ENCODE peak calls at places on chromosomes 12 and 14, in eight cellular contexts. One of them, this sample, is unnamed.

GRCh38 chr14:73254247-73255004 is 17.1 kb downstream of the PAPLN start:
- DNase-seq in neural progenitor cell: no peak
- DNase-seq in T-helper 2 cell: no peak
- DNase-seq in GDM1: no peak
- DNase-seq in NCI-H510A: no peak
- DNase-seq in IMR-90: no peak
- DNase-seq in putamen: no peak
- DNase-seq in HEK293T: no peak
- DNase-seq in this sample: no peak

GRCh38 chr14:26960049-26960688 is 362.3 kb upstream of the NOVA1 start:
- DNase-seq in neural progenitor cell: peak
- DNase-seq in T-helper 2 cell: no peak
- DNase-seq in HEK293T: no peak
- DNase-seq in IMR-90: no peak
- DNase-seq in putamen: no peak
- DNase-seq in NCI-H510A: no peak
- DNase-seq in GDM1: no peak
- DNase-seq in this sample: no peak

GRCh38 chr14:105154476-105154871 is 14.1 kb downstream of the JAG2 start:
- DNase-seq in NCI-H510A: no peak
- DNase-seq in GDM1: no peak
- DNase-seq in putamen: no peak
- DNase-seq in HEK293T: no peak
- DNase-seq in IMR-90: no peak
- DNase-seq in neural progenitor cell: no peak
- DNase-seq in T-helper 2 cell: no peak
- DNase-seq in this sample: no peak

GRCh38 chr14:77889971-77890442 is 90.1 kb downstream of the ADCK1 start:
- DNase-seq in putamen: no peak
- DNase-seq in IMR-90: peak
- DNase-seq in NCI-H510A: no peak
- DNase-seq in HEK293T: no peak
- DNase-seq in neural progenitor cell: no peak
- DNase-seq in T-helper 2 cell: no peak
- DNase-seq in GDM1: no peak
- DNase-seq in this sample: no peak

GRCh38 chr12:12985817-12986408 is 14.2 kb downstream of the HEBP1 start:
- DNase-seq in neural progenitor cell: peak
- DNase-seq in NCI-H510A: no peak
- DNase-seq in HEK293T: peak
- DNase-seq in putamen: no peak
- DNase-seq in IMR-90: peak
- DNase-seq in T-helper 2 cell: no peak
- DNase-seq in GDM1: peak
- DNase-seq in this sample: peak

GRCh38 chr14:81506512-81506911 is 27.1 kb downstream of the SEL1L start:
- DNase-seq in neural progenitor cell: no peak
- DNase-seq in T-helper 2 cell: no peak
- DNase-seq in putamen: no peak
- DNase-seq in HEK293T: no peak
- DNase-seq in NCI-H510A: no peak
- DNase-seq in IMR-90: no peak
- DNase-seq in GDM1: no peak
- DNase-seq in this sample: no peak

GRCh38 chr14:24057867-24058259 is 6.1 kb downstream of the CARMIL3 start:
- DNase-seq in HEK293T: no peak
- DNase-seq in T-helper 2 cell: no peak
- DNase-seq in IMR-90: no peak
- DNase-seq in putamen: no peak
- DNase-seq in GDM1: no peak
- DNase-seq in neural progenitor cell: no peak
- DNase-seq in NCI-H510A: no peak
- DNase-seq in this sample: no peak

GRCh38 chr12:43805149-43805856 is 814 bp downstream of the TWF1 start:
- DNase-seq in HEK293T: no peak
- DNase-seq in putamen: peak
- DNase-seq in T-helper 2 cell: no peak
- DNase-seq in neural progenitor cell: peak
- DNase-seq in IMR-90: no peak
- DNase-seq in NCI-H510A: no peak
- DNase-seq in GDM1: no peak
- DNase-seq in this sample: no peak

GRCh38 chr12:75642226-75642625 is 130.8 kb upstream of the KRR1 start:
- DNase-seq in neural progenitor cell: no peak
- DNase-seq in IMR-90: no peak
- DNase-seq in HEK293T: no peak
- DNase-seq in putamen: no peak
- DNase-seq in T-helper 2 cell: no peak
- DNase-seq in NCI-H510A: no peak
- DNase-seq in GDM1: no peak
- DNase-seq in this sample: no peak

GRCh38 chr12:57754411-57755193 is at the start of gene MARCHF9:
- DNase-seq in GDM1: peak
- DNase-seq in T-helper 2 cell: peak
- DNase-seq in NCI-H510A: peak
- DNase-seq in putamen: no peak
- DNase-seq in HEK293T: peak
- DNase-seq in neural progenitor cell: peak
- DNase-seq in IMR-90: no peak
- DNase-seq in this sample: no peak

GRCh38 chr14:45838597-45838996 is 585.6 kb upstream of the MIS18BP1 start:
- DNase-seq in putamen: peak
- DNase-seq in T-helper 2 cell: no peak
- DNase-seq in neural progenitor cell: peak
- DNase-seq in HEK293T: peak
- DNase-seq in GDM1: no peak
- DNase-seq in NCI-H510A: no peak
- DNase-seq in IMR-90: no peak
- DNase-seq in this sample: peak

GRCh38 chr12:55067701-55068100 is 47.9 kb downstream of the NEUROD4 start:
- DNase-seq in putamen: no peak
- DNase-seq in HEK293T: no peak
- DNase-seq in neural progenitor cell: peak
- DNase-seq in NCI-H510A: no peak
- DNase-seq in GDM1: no peak
- DNase-seq in T-helper 2 cell: no peak
- DNase-seq in IMR-90: no peak
- DNase-seq in this sample: no peak

GRCh38 chr12:121107681-121108080 is 25.0 kb upstream of the P2RX7 start:
- DNase-seq in neural progenitor cell: no peak
- DNase-seq in putamen: no peak
- DNase-seq in HEK293T: no peak
- DNase-seq in NCI-H510A: no peak
- DNase-seq in T-helper 2 cell: no peak
- DNase-seq in IMR-90: peak
- DNase-seq in GDM1: no peak
- DNase-seq in this sample: no peak

GRCh38 chr12:12048714-12049113 is 22.0 kb upstream of the BCL2L14 start:
- DNase-seq in NCI-H510A: no peak
- DNase-seq in GDM1: no peak
- DNase-seq in neural progenitor cell: no peak
- DNase-seq in IMR-90: no peak
- DNase-seq in T-helper 2 cell: no peak
- DNase-seq in HEK293T: no peak
- DNase-seq in putamen: peak
- DNase-seq in this sample: no peak

GRCh38 chr12:58521796-58522195 is 398.5 kb downstream of the LRIG3 start:
- DNase-seq in putamen: no peak
- DNase-seq in neural progenitor cell: no peak
- DNase-seq in T-helper 2 cell: no peak
- DNase-seq in GDM1: no peak
- DNase-seq in NCI-H510A: no peak
- DNase-seq in HEK293T: no peak
- DNase-seq in IMR-90: no peak
- DNase-seq in this sample: no peak

GRCh38 chr12:56079729-56080555 is at the start of gene ERBB3:
- DNase-seq in IMR-90: peak
- DNase-seq in T-helper 2 cell: peak
- DNase-seq in neural progenitor cell: peak
- DNase-seq in HEK293T: peak
- DNase-seq in GDM1: no peak
- DNase-seq in NCI-H510A: peak
- DNase-seq in putamen: peak
- DNase-seq in this sample: peak

GRCh38 chr14:97978336-97978735 is 1181.2 kb downstream of the VRK1 start:
- DNase-seq in putamen: peak
- DNase-seq in neural progenitor cell: peak
- DNase-seq in IMR-90: no peak
- DNase-seq in NCI-H510A: peak
- DNase-seq in T-helper 2 cell: peak
- DNase-seq in GDM1: no peak
- DNase-seq in HEK293T: peak
- DNase-seq in this sample: no peak

GRCh38 chr14:52797653-52798052 is 6.2 kb upstream of the GNPNAT1 start:
- DNase-seq in GDM1: no peak
- DNase-seq in IMR-90: no peak
- DNase-seq in HEK293T: no peak
- DNase-seq in T-helper 2 cell: no peak
- DNase-seq in neural progenitor cell: no peak
- DNase-seq in putamen: no peak
- DNase-seq in NCI-H510A: no peak
- DNase-seq in this sample: no peak

GRCh38 chr12:11543513-11544168 is 105.8 kb upstream of the ETV6 start:
- DNase-seq in NCI-H510A: no peak
- DNase-seq in IMR-90: peak
- DNase-seq in T-helper 2 cell: no peak
- DNase-seq in HEK293T: no peak
- DNase-seq in neural progenitor cell: no peak
- DNase-seq in GDM1: no peak
- DNase-seq in putamen: no peak
- DNase-seq in this sample: no peak

GRCh38 chr12:8609061-8609570 is 3.5 kb downstream of the AICDA start:
- DNase-seq in neural progenitor cell: peak
- DNase-seq in T-helper 2 cell: no peak
- DNase-seq in NCI-H510A: no peak
- DNase-seq in putamen: peak
- DNase-seq in GDM1: peak
- DNase-seq in HEK293T: peak
- DNase-seq in IMR-90: peak
- DNase-seq in this sample: peak

GRCh38 chr14:32414808-32415255 is 85.7 kb downstream of the AKAP6 start:
- DNase-seq in IMR-90: peak
- DNase-seq in T-helper 2 cell: no peak
- DNase-seq in HEK293T: no peak
- DNase-seq in GDM1: no peak
- DNase-seq in putamen: no peak
- DNase-seq in NCI-H510A: no peak
- DNase-seq in neural progenitor cell: no peak
- DNase-seq in this sample: no peak

GRCh38 chr14:29971101-29971500 is 43.5 kb upstream of the PRKD1 start:
- DNase-seq in HEK293T: no peak
- DNase-seq in IMR-90: no peak
- DNase-seq in T-helper 2 cell: no peak
- DNase-seq in NCI-H510A: no peak
- DNase-seq in putamen: no peak
- DNase-seq in neural progenitor cell: no peak
- DNase-seq in GDM1: no peak
- DNase-seq in this sample: no peak